ENCODE peak calls at places on chromosomes 4 and X, in six cellular contexts. Q, T, A, F, P and G are unnamed samples. For H3K27me3, the result is how much of the 10 kb centered on the place peaks cover.

GRCh38 chr4:8773124-8773931 is 98.3 kb downstream of the HMX1 start:
- DNase-seq in F (no peak), P (no peak), Q (no peak), T (no peak), A (no peak), G (no peak)

GRCh38 chr4:138182838-138183426 is 59.2 kb downstream of the SLC7A11 start:
- DNase-seq in F (peak), A (peak), P (no peak), Q (peak), T (peak), G (no peak)

GRCh38 chrX:13239272-13239671 is 80.6 kb downstream of the ATXN3L start:
- DNase-seq in T (no peak), F (no peak), Q (no peak), P (no peak), A (no peak), G (no peak)

GRCh38 chrX:45851434-45851991 is 650.8 kb upstream of the DIPK2B start:
- DNase-seq in P (peak), A (no peak), T (peak), F (peak), Q (peak), G (peak)

GRCh38 chr4:73839715-73840114 is 3.2 kb downstream of the CXCL6 start:
- DNase-seq in Q (no peak), T (no peak), F (no peak), A (no peak), P (no peak), G (no peak)

GRCh38 chr4:78960926-78961325 is 21.7 kb upstream of the PAQR3 start:
- DNase-seq in A (no peak), F (no peak), Q (no peak), P (no peak), T (no peak), G (no peak)

GRCh38 chrX:42102586-42103282 is 179.4 kb upstream of the CASK start:
- DNase-seq in Q (no peak), A (peak), F (peak), P (no peak), T (no peak), G (no peak)

GRCh38 chr4:155578219-155578618 is 88.4 kb upstream of the GUCY1A1 start:
- DNase-seq in T (no peak), Q (no peak), F (no peak), A (peak), P (no peak), G (no peak)

GRCh38 chr4:52984469-52984868 is 122.4 kb downstream of the RASL11B start:
- DNase-seq in A (peak), P (no peak), T (no peak), F (peak), Q (peak), G (no peak)

GRCh38 chr4:138405934-138406567 is 163.9 kb upstream of the SLC7A11 start:
- DNase-seq in F (peak), Q (peak), P (no peak), T (no peak), A (peak), G (peak)

GRCh38 chrX:16239211-16239610 is 71.9 kb downstream of the MAGEB17 start:
- DNase-seq in P (no peak), A (peak), T (peak), F (peak), Q (peak), G (peak)

GRCh38 chrX:129566081-129566480 is 26.0 kb downstream of the OCRL start:
- DNase-seq in F (peak), Q (no peak), P (no peak), A (peak), T (no peak), G (no peak)

GRCh38 chr4:141652161-141652778 is 15.9 kb downstream of the IL15 start:
- DNase-seq in P (no peak), T (no peak), A (peak), F (peak), Q (no peak), G (no peak)

GRCh38 chr4:175371091-175371490 is 441.0 kb downstream of the GPM6A start:
- DNase-seq in P (no peak), T (no peak), Q (peak), A (no peak), F (no peak), G (no peak)

GRCh38 chr4:140739971-140740370 is 16.2 kb downstream of the TBC1D9 start:
- DNase-seq in P (no peak), Q (no peak), T (no peak), A (no peak), F (peak), G (no peak)

GRCh38 chrX:39205467-39205866 is 404.2 kb downstream of the MID1IP1 start:
- DNase-seq in Q (no peak), T (no peak), F (no peak), A (peak), P (no peak), G (no peak)

GRCh38 chrX:44480591-44480990 is 62.1 kb downstream of the FUNDC1 start:
- DNase-seq in A (no peak), P (no peak), Q (no peak), T (no peak), F (no peak), G (no peak)

GRCh38 chr4:73902038-73902637 is 32.9 kb downstream of the CXCL1 start:
- DNase-seq in F (peak), Q (peak), A (peak), P (no peak), T (no peak), G (no peak)

GRCh38 chr4:17232575-17233253 is 279.2 kb downstream of the QDPR start:
- DNase-seq in T (peak), A (peak), F (peak), Q (no peak), P (no peak), G (no peak)

GRCh38 chr4:182240161-182241130 is 2.8 kb upstream of the TENM3 start:
- DNase-seq in P (no peak), F (peak), T (no peak), A (peak), Q (no peak), G (no peak)

GRCh38 chrX:121161501-121161933 is 114.1 kb downstream of the GLUD2 start:
- DNase-seq in Q (no peak), T (no peak), P (no peak), A (no peak), F (no peak), G (no peak)

GRCh38 chrX:133600536-133600935 is 185.2 kb upstream of the GPC4 start:
- DNase-seq in A (no peak), T (no peak), Q (no peak), P (no peak), F (no peak), G (no peak)

GRCh38 chr4:159360549-159360948 is 257.7 kb downstream of the RAPGEF2 start:
- DNase-seq in P (no peak), A (peak), Q (peak), F (peak), T (no peak), G (no peak)

GRCh38 chrX:72685810-72686465 is 28.2 kb downstream of the PHKA1 start:
- DNase-seq in T (peak), Q (peak), P (no peak), F (peak), A (peak), G (peak)

GRCh38 chrX:33831211-33831610 is 300.9 kb downstream of the FAM47A start:
- DNase-seq in F (no peak), P (no peak), T (no peak), A (no peak), Q (no peak), G (peak)

GRCh38 chr4:85741921-85742591 is 267.1 kb downstream of the ARHGAP24 start:
- DNase-seq in P (no peak), Q (no peak), A (no peak), T (no peak), F (no peak), G (no peak)

GRCh38 chrX:69320116-69320515 is 154.9 kb upstream of the PJA1 start:
- DNase-seq in P (no peak), Q (no peak), F (no peak), T (no peak), A (no peak), G (no peak)

GRCh38 chrX:55056820-55057690 is 17.8 kb upstream of the PAGE2B start:
- DNase-seq in A (peak), F (peak), Q (no peak), T (no peak), P (peak), G (no peak)

GRCh38 chr4:159434496-159435241 is 331.8 kb downstream of the RAPGEF2 start:
- DNase-seq in P (no peak), T (no peak), F (peak), Q (peak), A (peak), G (no peak)

GRCh38 chr4:41525129-41525528 is 12.8 kb upstream of the LIMCH1 start:
- DNase-seq in P (no peak), A (peak), Q (peak), T (peak), F (no peak), G (peak)

GRCh38 chr4:85861064-85861767 is 386.3 kb downstream of the ARHGAP24 start:
- DNase-seq in A (no peak), Q (no peak), P (no peak), T (no peak), F (no peak), G (no peak)

GRCh38 chr4:173489514-173489913 is 40.5 kb downstream of the HAND2 start:
- DNase-seq in Q (no peak), T (no peak), A (peak), P (no peak), F (peak), G (no peak)

GRCh38 chr4:7021930-7022658 is 21.1 kb upstream of the TADA2B start:
- DNase-seq in Q (peak), F (peak), P (no peak), A (peak), T (no peak), G (peak)

GRCh38 chr4:26525751-26526150 is 35.5 kb upstream of the CCKAR start:
- DNase-seq in Q (peak), T (no peak), P (no peak), F (peak), A (peak), G (no peak)
- H3K27ac ChIP-seq in Q (no peak), T (no peak), P (no peak), F (no peak), A (peak), G (no peak)

GRCh38 chr4:24764305-24764704 is 31.1 kb upstream of the SOD3 start:
- DNase-seq in T (no peak), P (no peak), Q (peak), F (no peak), A (no peak), G (no peak)
- H2AFZ ChIP-seq in T (no peak), P (no peak), Q (peak), F (no peak), A (no peak), G (no peak)

GRCh38 chr4:2417765-2418651 is at the start of gene ZFYVE28:
- DNase-seq in P (no peak), T (no peak), A (no peak), F (peak), Q (peak), G (no peak)

GRCh38 chr4:2416564-2417195 is 1.8 kb downstream of the ZFYVE28 start:
- DNase-seq in F (peak), A (no peak), P (no peak), Q (no peak), T (no peak), G (no peak)

GRCh38 chr4:2417196-2417764 is 1.2 kb downstream of the ZFYVE28 start:
- DNase-seq in T (no peak), P (no peak), A (no peak), Q (no peak), F (peak), G (no peak)

GRCh38 chr4:2418652-2419571 is at the start of gene CFAP99:
- DNase-seq in T (peak), F (peak), Q (peak), P (peak), A (peak), G (peak)

GRCh38 chr4:2419814-2420213 is 1.1 kb downstream of the CFAP99 start:
- DNase-seq in F (no peak), P (no peak), T (no peak), Q (no peak), A (no peak), G (no peak)
- H3K27me3 ChIP-seq in F (under half), P (under half), T (under half), Q (under half), A (half or more), G (under half)

GRCh38 chr4:183906486-183906735 is 1.3 kb downstream of the STOX2 start:
- DNase-seq in F (no peak), T (no peak), Q (no peak), P (no peak), A (no peak), G (no peak)

GRCh38 chr4:183908284-183908683 is 3.2 kb downstream of the STOX2 start:
- DNase-seq in P (no peak), A (no peak), F (no peak), Q (no peak), T (no peak), G (no peak)

GRCh38 chr4:183905593-183906485 is 732 bp downstream of the STOX2 start:
- DNase-seq in F (peak), Q (peak), A (peak), T (no peak), P (no peak), G (no peak)

GRCh38 chr4:183905081-183905592 is at the start of gene STOX2:
- DNase-seq in F (peak), P (no peak), A (peak), Q (peak), T (no peak), G (no peak)

DNA sequence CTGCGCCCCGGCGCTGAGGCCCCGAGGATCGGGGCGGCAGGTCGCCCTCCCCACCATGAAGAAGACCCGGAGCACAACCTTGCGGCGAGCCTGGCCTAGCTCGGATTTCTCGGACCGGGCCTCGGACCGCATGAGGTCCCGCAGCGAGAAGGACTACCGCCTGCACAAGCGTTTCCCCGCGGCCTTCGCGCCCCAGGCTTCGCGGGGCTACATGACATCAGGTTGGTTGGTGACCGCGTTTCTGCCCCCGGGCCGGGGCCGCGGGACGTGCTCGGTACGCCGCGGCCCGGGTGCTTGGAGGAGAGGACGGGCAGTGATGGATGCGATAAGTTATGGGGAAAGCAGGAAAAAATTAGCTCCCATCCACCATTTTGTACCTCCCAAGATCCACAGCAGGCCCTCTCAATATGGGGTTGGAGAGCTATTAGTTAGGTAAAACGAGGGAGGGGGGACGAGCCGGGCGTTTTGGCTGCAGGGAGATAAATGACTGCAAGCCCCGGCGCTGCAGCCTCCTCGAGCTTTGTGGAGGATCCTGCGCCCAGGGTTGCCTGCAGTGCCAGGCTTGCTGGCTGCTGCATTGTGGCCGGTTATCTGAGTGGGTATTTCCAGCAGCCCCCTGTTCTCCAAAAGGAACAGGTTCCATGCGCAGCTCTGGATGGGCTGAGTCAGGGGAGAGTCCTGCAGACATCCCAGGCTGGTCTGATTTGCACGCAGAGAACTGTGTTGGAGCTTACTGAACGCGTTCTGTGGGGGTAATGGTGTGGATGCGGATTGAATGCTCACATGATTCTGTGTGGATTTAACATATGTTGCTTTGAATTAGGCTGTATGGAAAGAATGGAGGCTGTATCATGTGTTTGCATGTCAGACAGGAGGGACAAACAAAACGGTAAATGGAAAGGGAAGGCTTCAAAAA is 1.9 kb downstream of the STOX2 start:
- DNase-seq in Q (no peak), A (no peak), P (no peak), T (no peak), F (peak), G (no peak)
- H3K27ac ChIP-seq in Q (no peak), A (no peak), P (no peak), T (no peak), F (no peak), G (no peak)